ENCODE peak calls at places on chromosome 16, in ten cellular contexts. One of them, this sample, is unnamed.

GRCh38 chr16:23256440-23256839 is 45.7 kb upstream of the SCNN1B start:
- DNase-seq in NCI-H345: no peak
- DNase-seq in sigmoid colon: no peak
- DNase-seq in mesendoderm: no peak
- DNase-seq in stromal cell of bone marrow: no peak
- DNase-seq in midbrain: no peak
- DNase-seq in HuH-7.5: no peak
- DNase-seq in effector CD8-positive, alpha-beta T cell: no peak
- DNase-seq in HAP-1: no peak
- DNase-seq in neuronal stem cell: no peak
- DNase-seq in this sample: no peak

GRCh38 chr16:79698341-79698753 is 97.8 kb upstream of the MAF start:
- DNase-seq in NCI-H345: no peak
- DNase-seq in sigmoid colon: peak
- DNase-seq in mesendoderm: no peak
- DNase-seq in stromal cell of bone marrow: peak
- DNase-seq in midbrain: no peak
- DNase-seq in HuH-7.5: no peak
- DNase-seq in effector CD8-positive, alpha-beta T cell: no peak
- DNase-seq in HAP-1: no peak
- DNase-seq in neuronal stem cell: no peak
- DNase-seq in this sample: no peak

GRCh38 chr16:3216263-3216640 is 18.7 kb downstream of the ZNF200 start:
- DNase-seq in NCI-H345: no peak
- DNase-seq in sigmoid colon: no peak
- DNase-seq in mesendoderm: no peak
- DNase-seq in stromal cell of bone marrow: no peak
- DNase-seq in midbrain: no peak
- DNase-seq in HuH-7.5: no peak
- DNase-seq in effector CD8-positive, alpha-beta T cell: no peak
- DNase-seq in HAP-1: no peak
- DNase-seq in neuronal stem cell: no peak
- DNase-seq in this sample: no peak

GRCh38 chr16:81431554-81432353 is 12.9 kb upstream of the CMIP start:
- DNase-seq in NCI-H345: peak
- DNase-seq in sigmoid colon: peak
- DNase-seq in mesendoderm: no peak
- DNase-seq in stromal cell of bone marrow: peak
- DNase-seq in midbrain: no peak
- DNase-seq in HuH-7.5: no peak
- DNase-seq in effector CD8-positive, alpha-beta T cell: no peak
- DNase-seq in HAP-1: peak
- DNase-seq in neuronal stem cell: no peak
- DNase-seq in this sample: no peak

GRCh38 chr16:50696575-50697420 is 3.4 kb downstream of the NOD2 start:
- DNase-seq in NCI-H345: no peak
- DNase-seq in sigmoid colon: peak
- DNase-seq in mesendoderm: no peak
- DNase-seq in stromal cell of bone marrow: peak
- DNase-seq in midbrain: no peak
- DNase-seq in HuH-7.5: peak
- DNase-seq in effector CD8-positive, alpha-beta T cell: no peak
- DNase-seq in HAP-1: peak
- DNase-seq in neuronal stem cell: no peak
- DNase-seq in this sample: peak

GRCh38 chr16:12580809-12581208 is 222.9 kb downstream of the CPPED1 start:
- DNase-seq in NCI-H345: no peak
- DNase-seq in sigmoid colon: peak
- DNase-seq in mesendoderm: no peak
- DNase-seq in stromal cell of bone marrow: no peak
- DNase-seq in midbrain: no peak
- DNase-seq in HuH-7.5: no peak
- DNase-seq in effector CD8-positive, alpha-beta T cell: no peak
- DNase-seq in HAP-1: no peak
- DNase-seq in neuronal stem cell: no peak
- DNase-seq in this sample: no peak

GRCh38 chr16:88667496-88667895 is 4.6 kb upstream of the MVD start:
- DNase-seq in NCI-H345: no peak
- DNase-seq in sigmoid colon: no peak
- DNase-seq in mesendoderm: peak
- DNase-seq in stromal cell of bone marrow: no peak
- DNase-seq in midbrain: no peak
- DNase-seq in HuH-7.5: no peak
- DNase-seq in effector CD8-positive, alpha-beta T cell: no peak
- DNase-seq in HAP-1: no peak
- DNase-seq in neuronal stem cell: no peak
- DNase-seq in this sample: no peak

GRCh38 chr16:16001856-16002255 is 52.4 kb downstream of the ABCC1 start:
- DNase-seq in NCI-H345: peak
- DNase-seq in sigmoid colon: no peak
- DNase-seq in mesendoderm: peak
- DNase-seq in stromal cell of bone marrow: no peak
- DNase-seq in midbrain: no peak
- DNase-seq in HuH-7.5: no peak
- DNase-seq in effector CD8-positive, alpha-beta T cell: no peak
- DNase-seq in HAP-1: no peak
- DNase-seq in neuronal stem cell: no peak
- DNase-seq in this sample: no peak

GRCh38 chr16:46658925-46659324 is 30.1 kb downstream of the VPS35 start:
- DNase-seq in NCI-H345: no peak
- DNase-seq in sigmoid colon: no peak
- DNase-seq in mesendoderm: no peak
- DNase-seq in stromal cell of bone marrow: no peak
- DNase-seq in midbrain: peak
- DNase-seq in HuH-7.5: no peak
- DNase-seq in effector CD8-positive, alpha-beta T cell: no peak
- DNase-seq in HAP-1: no peak
- DNase-seq in neuronal stem cell: no peak
- DNase-seq in this sample: no peak

GRCh38 chr16:23856345-23856744 is 20.6 kb downstream of the PRKCB start:
- DNase-seq in NCI-H345: no peak
- DNase-seq in sigmoid colon: no peak
- DNase-seq in mesendoderm: no peak
- DNase-seq in stromal cell of bone marrow: no peak
- DNase-seq in midbrain: no peak
- DNase-seq in HuH-7.5: no peak
- DNase-seq in effector CD8-positive, alpha-beta T cell: no peak
- DNase-seq in HAP-1: no peak
- DNase-seq in neuronal stem cell: no peak
- DNase-seq in this sample: no peak

GRCh38 chr16:84600343-84601229 is 17.3 kb downstream of the COTL1 start:
- DNase-seq in NCI-H345: no peak
- DNase-seq in sigmoid colon: no peak
- DNase-seq in mesendoderm: no peak
- DNase-seq in stromal cell of bone marrow: no peak
- DNase-seq in midbrain: no peak
- DNase-seq in HuH-7.5: no peak
- DNase-seq in effector CD8-positive, alpha-beta T cell: no peak
- DNase-seq in HAP-1: no peak
- DNase-seq in neuronal stem cell: no peak
- DNase-seq in this sample: no peak

GRCh38 chr16:27640277-27640600 is 90.3 kb downstream of the KATNIP start:
- DNase-seq in NCI-H345: no peak
- DNase-seq in sigmoid colon: no peak
- DNase-seq in mesendoderm: peak
- DNase-seq in stromal cell of bone marrow: no peak
- DNase-seq in midbrain: no peak
- DNase-seq in HuH-7.5: no peak
- DNase-seq in effector CD8-positive, alpha-beta T cell: no peak
- DNase-seq in HAP-1: no peak
- DNase-seq in neuronal stem cell: no peak
- DNase-seq in this sample: no peak

GRCh38 chr16:73384561-73384960 is 336.6 kb upstream of the ZFHX3 start:
- DNase-seq in NCI-H345: no peak
- DNase-seq in sigmoid colon: no peak
- DNase-seq in mesendoderm: no peak
- DNase-seq in stromal cell of bone marrow: no peak
- DNase-seq in midbrain: no peak
- DNase-seq in HuH-7.5: no peak
- DNase-seq in effector CD8-positive, alpha-beta T cell: no peak
- DNase-seq in HAP-1: no peak
- DNase-seq in neuronal stem cell: no peak
- DNase-seq in this sample: no peak

This sample was measured in NCI-H2029 treated with DMSO at 0.1 percent for 48 hours.